ENCODE peak calls at places on chromosomes 5 and 9, in seven cellular contexts. R is heart left ventricle, H is transverse colon, P is body of pancreas, A is endothelial cell of umbilical vein, F is esophagus squamous epithelium, S is tibial nerve. U is an unnamed sample.

GRCh38 chr5:167912944-167913343 is 378.5 kb upstream of the WWC1 start:
- DNase-seq in S (no peak), R (no peak), A (no peak), F (no peak), H (no peak), P (no peak), U (no peak)

GRCh38 chr9:37892063-37892462 is 11.9 kb downstream of the SLC25A51 start:
- DNase-seq in P (no peak), H (no peak), S (no peak), A (no peak), F (no peak), R (no peak), U (no peak)

GRCh38 chr5:73242741-73243140 is 69.7 kb downstream of the TMEM174 start:
- DNase-seq in F (no peak), P (no peak), S (no peak), A (no peak), H (no peak), R (no peak), U (no peak)

GRCh38 chr5:61280205-61280604 is 51.9 kb upstream of the ZSWIM6 start:
- DNase-seq in A (peak; percentile 89), R (no peak), H (no peak), S (peak; percentile 20), F (no peak), P (peak; percentile 31), U (no peak)

GRCh38 chr9:87198716-87199115 is 251.4 kb upstream of the GAS1 start:
- DNase-seq in F (no peak), A (no peak), S (no peak), H (no peak), P (no peak), R (no peak), U (no peak)

GRCh38 chr5:32197032-32197431 is 22.9 kb upstream of the GOLPH3 start:
- DNase-seq in F (no peak), S (no peak), A (no peak), P (no peak), H (no peak), R (no peak), U (no peak)

GRCh38 chr5:55969956-55970355 is 24.8 kb downstream of the IL6ST start:
- DNase-seq in H (no peak), R (no peak), S (no peak), A (peak; percentile 49), P (no peak), F (no peak), U (no peak)

GRCh38 chr5:14204785-14205321 is 61.7 kb downstream of the TRIO start:
- DNase-seq in R (peak; percentile 60), S (peak; percentile 57), H (peak; percentile 81), F (no peak), A (peak; percentile 93), P (peak; percentile 59), U (peak; percentile 48)

GRCh38 chr5:668299-668995 is 24.7 kb downstream of the TPPP start:
- DNase-seq in R (no peak), P (no peak), S (no peak), A (no peak), F (no peak), H (no peak), U (no peak)

GRCh38 chr9:94974154-94974860 is 247.8 kb downstream of the AOPEP start:
- DNase-seq in F (no peak), A (no peak), R (no peak), H (no peak), P (no peak), S (no peak), U (no peak)

GRCh38 chr9:78694950-78695349 is 398.0 kb downstream of the PSAT1 start:
- DNase-seq in P (no peak), S (no peak), F (no peak), R (no peak), A (no peak), H (no peak), U (no peak)

GRCh38 chr5:92896722-92897121 is 684.3 kb downstream of the NR2F1-AS1 start:
- DNase-seq in A (no peak), P (no peak), S (no peak), H (no peak), F (no peak), R (no peak), U (no peak)

GRCh38 chr9:4299006-4299795 is 667 bp downstream of the GLIS3 start:
- DNase-seq in F (no peak), S (no peak), P (peak; percentile 39), H (peak; percentile 30), A (peak; percentile 62), R (peak; percentile 64), U (peak; percentile 47)

DNA sequence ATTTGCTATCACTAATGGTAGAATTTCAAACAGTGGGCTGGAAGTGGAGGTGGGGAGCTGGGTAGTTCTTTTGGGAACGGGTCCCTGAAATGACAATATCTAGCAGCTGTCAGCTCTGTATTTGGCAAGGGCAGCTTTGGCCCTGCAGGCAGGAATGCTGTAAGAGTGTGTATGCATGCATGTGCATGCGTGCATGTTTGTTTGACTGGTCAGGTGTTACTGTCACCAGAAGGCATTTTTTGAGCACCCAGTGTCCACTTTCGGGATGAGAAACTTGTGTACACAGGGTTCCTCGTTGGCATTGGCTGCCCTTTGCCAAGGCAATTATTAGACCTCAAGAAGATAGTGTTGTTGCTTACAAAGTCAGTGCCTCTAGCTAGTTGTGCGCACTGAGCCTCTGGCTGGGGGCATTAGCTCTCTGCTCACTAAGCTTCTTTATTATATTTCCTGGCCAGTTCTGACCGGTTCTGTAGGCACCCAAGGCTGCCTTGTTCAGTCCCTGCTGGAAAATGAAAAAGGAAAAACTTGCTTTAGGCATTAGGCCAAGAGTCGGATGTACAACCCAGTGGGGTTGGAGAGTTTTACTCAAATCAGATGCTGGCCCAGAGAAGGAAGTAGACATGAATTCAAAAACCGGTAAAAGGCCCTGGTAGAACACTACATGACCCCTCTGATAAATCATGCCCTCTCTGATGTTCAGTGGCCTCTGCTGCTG is 2.0 kb downstream of the CYFIP2 start:
- DNase-seq in H (no peak), F (no peak), A (no peak), P (no peak), S (no peak), R (no peak), U (no peak)
- H3K4me1 ChIP-seq in H (peaks cover 23% of the 10 kb centered on the region), F (peaks cover 9% of the 10 kb centered on the region), A (peaks cover 4% of the 10 kb centered on the region), P (peaks cover 16% of the 10 kb centered on the region), S (peaks cover 5% of the 10 kb centered on the region), R (peaks cover 17% of the 10 kb centered on the region), U (peaks cover 16% of the 10 kb centered on the region)

GRCh38 chr9:36854751-36855150 is 179.3 kb downstream of the PAX5 start:
- DNase-seq in R (no peak), S (no peak), F (no peak), H (no peak), A (no peak), P (no peak), U (no peak)
- H3K36me3 ChIP-seq in R (no peaks in the 10 kb centered on the region), S (no peaks in the 10 kb centered on the region), F (no peaks in the 10 kb centered on the region), H (no peaks in the 10 kb centered on the region), A (no peaks in the 10 kb centered on the region), P (no peaks in the 10 kb centered on the region), U (no peaks in the 10 kb centered on the region)

GRCh38 chr9:91771864-91772263 is 178.2 kb downstream of the ROR2 start:
- DNase-seq in R (no peak), F (no peak), A (no peak), P (no peak), H (no peak), S (no peak), U (no peak)

GRCh38 chr9:91768507-91768906 is 181.5 kb downstream of the ROR2 start:
- DNase-seq in A (no peak), R (no peak), H (no peak), F (no peak), P (no peak), S (no peak), U (no peak)

GRCh38 chr9:91771027-91771426 is 179.0 kb downstream of the ROR2 start:
- DNase-seq in H (peak; percentile 44), R (no peak), P (peak; percentile 18), F (no peak), S (no peak), A (no peak), U (peak; percentile 56)

GRCh38 chr9:91770229-91770628 is 179.8 kb downstream of the ROR2 start:
- DNase-seq in F (no peak), R (no peak), P (no peak), S (no peak), A (no peak), H (peak; percentile 50), U (no peak)

DNA sequence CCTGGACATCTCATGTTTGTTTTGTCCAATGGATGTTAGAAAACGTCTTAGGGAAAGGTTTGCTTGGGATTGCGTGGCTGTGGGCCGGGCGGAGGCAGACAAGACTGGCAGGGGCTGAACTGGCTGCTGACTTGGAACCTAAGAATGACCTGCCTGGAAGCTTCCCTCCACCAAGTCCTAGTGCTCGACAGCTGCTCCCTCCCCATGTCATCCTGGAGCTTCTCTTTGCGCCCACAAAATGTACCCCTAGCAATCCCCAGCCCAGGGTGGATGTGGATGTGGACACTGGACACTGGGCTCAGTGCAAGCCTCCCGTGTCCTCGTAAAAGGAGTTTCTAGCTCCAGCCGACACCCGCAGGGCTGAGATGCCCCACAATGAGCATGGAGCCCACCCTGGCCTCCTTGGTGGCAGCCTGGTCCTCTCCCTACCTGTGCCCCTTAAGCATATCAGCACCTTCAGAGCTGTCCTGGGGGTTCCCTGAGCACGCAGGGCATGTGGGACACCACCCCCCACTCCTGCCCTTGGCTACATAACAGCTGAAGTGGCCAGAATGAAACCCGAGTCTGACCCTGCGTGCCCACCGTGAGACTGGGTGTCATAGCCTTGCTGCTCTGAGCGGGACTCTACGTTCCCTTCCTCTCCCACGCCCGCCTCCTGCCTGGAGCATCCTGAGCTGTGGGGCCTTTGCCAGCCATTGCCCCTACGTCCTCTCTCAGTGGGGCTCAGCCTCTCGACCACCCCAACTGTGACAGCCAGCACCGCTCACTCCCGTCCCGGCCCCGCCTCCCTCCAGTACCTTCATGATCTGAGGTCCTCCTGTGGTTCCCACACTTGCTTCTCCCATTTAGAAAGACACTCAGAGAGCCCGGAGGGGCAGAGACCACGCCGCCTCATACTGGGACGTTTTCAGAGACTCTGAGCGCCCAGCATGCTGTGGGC is 180.8 kb downstream of the ROR2 start:
- DNase-seq in H (no peak), A (no peak), P (no peak), R (no peak), S (no peak), F (no peak), U (no peak)
- TF ChIP-seq POLR2A in H (no peak), A (no peak), P (no peak), R (no peak), S (no peak), F (no peak), U (no peak)

GRCh38 chr5:103896593-103896992 is 334.0 kb upstream of the NUDT12 start:
- DNase-seq in F (no peak), R (no peak), P (no peak), A (no peak), S (no peak), H (no peak), U (no peak)

GRCh38 chr5:103894882-103895281 is 332.3 kb upstream of the NUDT12 start:
- DNase-seq in A (no peak), P (no peak), S (no peak), R (no peak), H (no peak), F (no peak), U (no peak)

GRCh38 chr5:103891151-103891550 is 328.6 kb upstream of the NUDT12 start:
- DNase-seq in R (no peak), S (no peak), P (no peak), H (no peak), A (no peak), F (no peak), U (no peak)

GRCh38 chr5:103890313-103890712 is 327.7 kb upstream of the NUDT12 start:
- DNase-seq in F (no peak), S (no peak), P (no peak), H (no peak), A (no peak), R (no peak), U (no peak)

DNA sequence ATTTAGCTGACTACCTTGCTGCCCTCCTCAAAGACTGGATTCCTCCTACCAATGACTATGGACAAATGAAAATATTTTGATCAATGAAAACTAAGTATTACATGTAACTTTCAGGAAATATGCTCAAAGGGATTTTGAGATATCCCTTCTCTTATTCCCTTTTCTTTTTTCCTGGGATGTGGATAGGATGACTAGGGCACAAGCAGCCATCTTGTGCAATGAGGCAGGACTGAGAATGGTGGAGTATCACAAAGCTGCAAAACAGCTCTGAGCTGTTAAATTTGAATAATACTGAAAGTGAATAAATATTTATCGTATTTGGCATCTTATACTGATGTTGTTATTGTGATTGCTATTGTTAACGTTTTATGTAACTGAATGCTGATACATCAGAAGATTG is 333.1 kb upstream of the NUDT12 start:
- DNase-seq in P (no peak), A (no peak), H (no peak), R (no peak), S (no peak), F (no peak), U (no peak)
- H3K4me1 ChIP-seq in P (no peaks in the 10 kb centered on the region), A (no peaks in the 10 kb centered on the region), H (no peaks in the 10 kb centered on the region), R (no peaks in the 10 kb centered on the region), S (no peaks in the 10 kb centered on the region), F (no peaks in the 10 kb centered on the region), U (no peaks in the 10 kb centered on the region)

U was measured in Peyer's patch.